ENCODE peak calls at places on chromosomes 4 and X, in four cellular contexts. W is mesenchymal stem cell, F is uterus, S is HCT116. X is an unnamed sample.
A peak's percentile ranks its signal among the peaks of the same experiment; 100 is the strongest.

GRCh38 chrX:69025802-69026301 is 139.4 kb downstream of the PJA1 start:
- DNase-seq in F (no peak), S (no peak), W (peak; percentile 59), X (no peak)

GRCh38 chr4:59400334-59400733 is 1799.8 kb upstream of the ADGRL3 start:
- DNase-seq in W (no peak), F (no peak), S (no peak), X (no peak)

GRCh38 chr4:54268151-54268550 is 39.1 kb downstream of the PDGFRA start:
- DNase-seq in S (no peak), F (no peak), W (peak; percentile 56), X (no peak)

GRCh38 chr4:74934822-74935326 is 2.0 kb downstream of the PARM1 start:
- DNase-seq in F (peak; percentile 22), S (no peak), W (no peak), X (no peak)

GRCh38 chr4:38805530-38806145 is 1.0 kb upstream of the TLR1 start:
- DNase-seq in S (no peak), W (no peak), F (no peak), X (no peak)

GRCh38 chr4:184845367-184846011 is 19.7 kb upstream of the ACSL1 start:
- DNase-seq in S (no peak), F (no peak), W (peak; percentile 77), X (peak; percentile 23)

GRCh38 chrX:41382699-41383645 is 49.0 kb downstream of the DDX3X start:
- DNase-seq in F (no peak), W (peak; percentile 60), S (peak; percentile 6), X (no peak)

GRCh38 chr4:55124337-55125076 is 888 bp downstream of the KDR start:
- DNase-seq in S (no peak), W (peak; percentile 23), F (peak; percentile 21), X (no peak)

GRCh38 chr4:9870165-9870564 is 88.7 kb downstream of the DRD5 start:
- DNase-seq in F (no peak), S (no peak), W (no peak), X (no peak)

GRCh38 chr4:151304755-151305154 is 20.6 kb downstream of the SH3D19 start:
- DNase-seq in S (no peak), W (peak; percentile 10), F (no peak), X (no peak)

GRCh38 chrX:103878466-103879151 is 46.6 kb upstream of the RAB9B start:
- DNase-seq in F (no peak), S (peak; percentile 35), W (peak; percentile 60), X (no peak)

GRCh38 chrX:133985164-133986007 is at the start of gene GPC3:
- DNase-seq in F (peak; percentile 32), W (peak; percentile 62), S (no peak), X (no peak)

DNA sequence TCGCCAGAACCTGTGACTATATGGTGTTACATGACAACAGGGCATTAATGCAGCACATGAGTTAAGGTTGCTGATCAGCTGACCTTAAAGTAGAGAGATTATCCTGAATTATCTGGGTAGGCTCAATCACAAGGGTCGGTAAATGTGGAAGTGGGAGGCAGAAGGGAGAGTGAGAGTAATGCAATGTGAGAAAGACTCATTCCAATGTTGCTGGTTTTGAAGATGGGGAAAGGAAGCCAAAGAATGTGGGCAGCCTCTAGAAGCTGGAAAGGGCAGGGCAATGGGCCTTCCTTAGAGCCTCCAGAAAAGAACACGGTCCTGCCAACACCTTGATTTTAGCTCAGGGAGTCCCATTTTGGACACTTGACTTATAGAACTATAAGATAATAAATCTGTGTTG is 67.4 kb downstream of the STX18 start:
- DNase-seq in W (no peak), S (no peak), F (no peak), X (no peak)
- H3K9me3 ChIP-seq in W (no peaks in the 10 kb centered on the region), S (no peaks in the 10 kb centered on the region), F (no peaks in the 10 kb centered on the region), X (no peaks in the 10 kb centered on the region)

GRCh38 chr4:122900314-122900713 is 22.1 kb downstream of the NUDT6 start:
- DNase-seq in F (no peak), W (no peak), S (no peak), X (no peak)

GRCh38 chr4:122899682-122900081 is 22.7 kb downstream of the NUDT6 start:
- DNase-seq in F (no peak), S (no peak), W (no peak), X (no peak)

GRCh38 chr4:122901621-122902020 is 20.8 kb downstream of the NUDT6 start:
- DNase-seq in W (no peak), S (no peak), F (no peak), X (no peak)

GRCh38 chr4:122896270-122896669 is 26.1 kb downstream of the NUDT6 start:
- DNase-seq in F (no peak), S (no peak), W (no peak), X (no peak)

GRCh38 chr4:122898370-122899150 is 23.8 kb downstream of the NUDT6 start:
- DNase-seq in S (peak; percentile 82), F (no peak), W (peak; percentile 77), X (no peak)
- H3K9me3 ChIP-seq in S (no peaks in the 10 kb centered on the region), F (no peaks in the 10 kb centered on the region), W (no peaks in the 10 kb centered on the region), X (no peaks in the 10 kb centered on the region)

GRCh38 chr4:96739101-96739500 is 899.2 kb downstream of the PDHA2 start:
- DNase-seq in S (no peak), F (no peak), W (no peak), X (no peak)
- H3K9me3 ChIP-seq in S (no peaks in the 10 kb centered on the region), F (no peaks in the 10 kb centered on the region), W (peaks cover 4% of the 10 kb centered on the region), X (no peaks in the 10 kb centered on the region)

DNA sequence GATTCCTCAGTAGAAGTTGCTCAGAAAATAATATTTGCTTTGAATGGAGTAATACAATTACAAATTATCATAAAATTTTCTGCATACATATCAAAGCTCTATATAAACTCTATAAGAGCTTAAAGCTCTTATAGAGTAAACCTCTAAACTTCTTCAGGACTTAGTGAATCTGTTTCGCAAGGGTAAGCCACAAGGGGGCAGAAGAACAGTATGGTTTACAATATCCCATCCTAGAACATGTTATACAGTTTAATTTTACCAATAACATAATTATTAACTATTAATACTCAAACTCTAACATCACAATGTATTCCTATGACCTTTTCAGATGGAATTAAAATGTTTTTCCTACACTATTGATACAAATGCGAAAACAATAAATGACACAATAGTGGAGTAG is 33.8 kb upstream of the SPANXN1 start:
- DNase-seq in F (no peak), S (no peak), W (no peak), X (no peak)
- H3K9me3 ChIP-seq in F (no peaks in the 10 kb centered on the region), S (no peaks in the 10 kb centered on the region), W (no peaks in the 10 kb centered on the region), X (no peaks in the 10 kb centered on the region)

DNA sequence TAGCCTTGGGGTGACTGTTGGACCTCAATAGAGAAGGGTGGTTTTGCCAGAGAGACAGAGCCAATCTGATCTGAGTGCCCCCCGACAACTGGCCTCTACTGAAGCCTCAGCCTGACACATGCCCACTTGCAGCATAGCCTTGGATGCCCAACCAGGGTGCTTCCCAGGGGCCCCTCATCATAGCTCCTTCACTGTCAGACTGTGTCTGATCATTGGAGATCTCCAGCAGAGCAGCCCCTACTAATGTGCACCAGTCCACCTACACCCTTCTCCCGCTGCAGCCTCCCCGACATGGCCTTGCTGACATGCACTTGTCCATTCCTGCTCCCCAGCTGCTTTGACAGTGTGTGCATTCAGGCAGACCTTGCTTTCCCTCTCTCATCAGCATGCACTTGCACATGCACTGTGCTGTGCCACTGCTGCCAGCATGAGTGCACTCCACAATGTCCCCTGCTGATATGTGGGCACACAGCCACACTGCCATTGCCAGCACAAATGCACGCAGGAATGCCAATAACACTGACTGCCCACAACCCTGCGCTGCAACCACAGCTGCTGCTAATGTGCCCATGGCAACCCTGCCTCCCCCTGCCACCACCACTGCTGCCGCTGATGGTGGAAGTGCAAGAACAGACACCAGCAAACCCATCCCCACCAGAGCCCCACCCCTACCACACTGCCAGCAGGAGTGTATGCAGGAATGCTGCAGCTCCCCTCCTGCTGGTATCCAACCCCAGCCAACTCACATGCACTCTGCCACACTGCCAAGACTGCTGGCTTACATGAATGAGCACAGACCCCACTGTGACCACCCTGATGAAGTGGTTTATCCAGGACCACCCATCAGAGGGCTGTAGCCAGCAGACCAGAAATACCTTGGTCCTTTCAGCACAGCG is 68.1 kb upstream of the ZMAT1 start:
- DNase-seq in F (no peak), W (no peak), S (no peak), X (no peak)
- H3K9me3 ChIP-seq in F (no peaks in the 10 kb centered on the region), W (peaks cover 10% of the 10 kb centered on the region), S (no peaks in the 10 kb centered on the region), X (no peaks in the 10 kb centered on the region)

GRCh38 chr4:139319571-139319970 is 17.3 kb upstream of the NDUFC1 start:
- DNase-seq in F (no peak), S (no peak), W (no peak), X (no peak)
- H3K9me3 ChIP-seq in F (no peaks in the 10 kb centered on the region), S (no peaks in the 10 kb centered on the region), W (no peaks in the 10 kb centered on the region), X (no peaks in the 10 kb centered on the region)

GRCh38 chr4:71906096-71906495 is 122.2 kb upstream of the GC start:
- DNase-seq in F (no peak), W (no peak), S (no peak), X (no peak)
- H3K9me3 ChIP-seq in F (no peaks in the 10 kb centered on the region), W (no peaks in the 10 kb centered on the region), S (peaks cover under 1% of the 10 kb centered on the region), X (no peaks in the 10 kb centered on the region)

X was measured in gastrocnemius medialis.